ENCODE peak calls at places on chromosomes 11 and 22, in seven cellular contexts. A, P, F, L, O, E and R are unnamed samples.

GRCh38 chr11:118774032-118774431 is 16.9 kb downstream of the DDX6 start:
- DNase-seq in L (no peak), F (no peak), A (no peak), P (no peak), O (no peak), E (no peak), R (no peak)

GRCh38 chr11:118106789-118107335 is 20.1 kb upstream of the SMIM35 start:
- DNase-seq in L (no peak), P (no peak), F (no peak), E (no peak), A (no peak), O (no peak), R (no peak)

GRCh38 chr22:46351767-46352166 is 16.3 kb downstream of the TRMU start:
- DNase-seq in E (no peak), A (no peak), F (no peak), P (peak; percentile 37), O (no peak), L (no peak), R (no peak)

GRCh38 chr11:106137061-106137460 is 59.6 kb downstream of the AASDHPPT start:
- DNase-seq in L (no peak), O (no peak), F (no peak), A (no peak), P (no peak), E (no peak), R (no peak)

GRCh38 chr11:2760196-2760871 is 60.5 kb upstream of the KCNQ1OT1 start:
- DNase-seq in F (no peak), A (peak; percentile 7), O (no peak), P (peak; percentile 55), E (no peak), L (no peak), R (no peak)

GRCh38 chr22:38921801-38922200 is 35.6 kb upstream of the APOBEC3A start:
- DNase-seq in A (no peak), L (no peak), P (no peak), E (no peak), F (no peak), O (no peak), R (no peak)

GRCh38 chr11:110490886-110491285 is 61.1 kb downstream of the FDX1 start:
- DNase-seq in O (no peak), A (no peak), E (no peak), L (no peak), F (peak; percentile 12), P (no peak), R (no peak)

GRCh38 chr11:64757549-64758329 is 2.0 kb downstream of the PYGM start:
- DNase-seq in O (no peak), L (no peak), P (peak; percentile 67), F (no peak), A (no peak), E (peak; percentile 53), R (no peak)

GRCh38 chr22:44860311-44860710 is 107.9 kb downstream of the ARHGAP8 start:
- DNase-seq in E (no peak), P (no peak), L (no peak), A (no peak), F (no peak), O (no peak), R (no peak)

GRCh38 chr11:128734439-128735224 is 40.8 kb downstream of the FLI1 start:
- DNase-seq in E (no peak), P (peak; percentile 89), O (no peak), L (no peak), A (no peak), F (peak; percentile 14), R (no peak)

GRCh38 chr22:40616578-40616977 is 19.9 kb downstream of the MRTFA start:
- DNase-seq in L (no peak), A (no peak), O (no peak), P (no peak), E (no peak), F (no peak), R (no peak)

GRCh38 chr11:12864316-12865156 is 144.6 kb upstream of the RASSF10 start:
- DNase-seq in O (no peak), E (no peak), A (no peak), F (no peak), L (peak; percentile 90), P (no peak), R (no peak)

GRCh38 chr11:89175796-89176195 is 1.9 kb upstream of the TYR start:
- DNase-seq in F (no peak), A (no peak), L (peak; percentile 21), P (no peak), O (no peak), E (no peak), R (no peak)

GRCh38 chr11:125250316-125250870 is 85.8 kb downstream of the PKNOX2 start:
- DNase-seq in O (no peak), F (no peak), P (no peak), L (peak; percentile 16), A (no peak), E (no peak), R (no peak)

GRCh38 chr11:36574486-36574885 is 6.7 kb downstream of the RAG1 start:
- DNase-seq in A (no peak), O (no peak), P (no peak), E (no peak), F (no peak), L (no peak), R (no peak)

GRCh38 chr22:37448521-37449150 is 21.4 kb upstream of the ELFN2 start:
- DNase-seq in O (no peak), E (no peak), A (no peak), L (no peak), P (no peak), F (no peak), R (no peak)

GRCh38 chr11:128582496-128583366 is 4.6 kb downstream of the ETS1 start:
- DNase-seq in L (peak; percentile 50), F (peak; percentile 37), O (peak; percentile 51), P (no peak), E (peak; percentile 80), A (no peak), R (no peak)

GRCh38 chr11:126082251-126083109 is 19.8 kb upstream of the CDON start:
- DNase-seq in A (no peak), L (peak; percentile 54), O (no peak), F (no peak), P (no peak), E (no peak), R (no peak)

DNA sequence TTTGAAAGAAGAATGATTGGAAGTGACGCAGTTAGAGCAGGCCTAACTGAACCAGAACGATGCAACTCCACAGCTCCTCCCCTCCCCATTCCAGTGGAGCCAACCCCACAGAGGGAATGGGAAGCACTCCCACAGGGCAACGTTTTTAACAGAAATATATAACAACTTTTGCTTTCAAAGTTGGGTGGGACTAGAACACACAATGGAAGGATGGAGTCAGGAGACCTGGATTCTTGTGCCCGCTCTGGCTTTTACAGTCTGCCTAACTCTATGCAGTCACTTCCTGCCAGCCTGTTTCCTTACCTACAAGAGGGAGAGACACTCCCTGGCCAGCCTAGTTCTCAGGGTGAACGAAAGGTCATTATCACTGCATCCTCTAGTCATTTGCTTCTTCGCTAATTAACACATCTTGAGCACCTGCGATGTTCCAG is 75.5 kb downstream of the PACSIN2 start:
- DNase-seq in A (no peak), O (no peak), E (no peak), P (no peak), F (no peak), L (no peak), R (no peak)
- H3K4me1 ChIP-seq in A (peaks cover 8% of the 10 kb centered on the region), O (peaks cover 42% of the 10 kb centered on the region), E (peaks cover 50% of the 10 kb centered on the region), P (peaks cover 63% of the 10 kb centered on the region), F (peaks cover 83% of the 10 kb centered on the region), L (no peaks in the 10 kb centered on the region), R (peaks cover 11% of the 10 kb centered on the region)

GRCh38 chr22:30251661-30252226 is 5.2 kb upstream of the LIF start:
- DNase-seq in E (no peak), P (no peak), O (no peak), A (no peak), L (no peak), F (no peak), R (no peak)

GRCh38 chr22:30252411-30253204 is 6.0 kb upstream of the LIF start:
- DNase-seq in L (no peak), E (no peak), O (no peak), P (peak; percentile 84), A (no peak), F (no peak), R (no peak)

GRCh38 chr22:30250039-30250565 is 3.5 kb upstream of the LIF start:
- DNase-seq in F (no peak), L (no peak), A (no peak), E (no peak), P (no peak), O (no peak), R (no peak)

GRCh38 chr22:30249049-30250038 is 2.8 kb upstream of the LIF start:
- DNase-seq in L (no peak), A (no peak), F (no peak), O (no peak), P (no peak), E (no peak), R (no peak)

DNA sequence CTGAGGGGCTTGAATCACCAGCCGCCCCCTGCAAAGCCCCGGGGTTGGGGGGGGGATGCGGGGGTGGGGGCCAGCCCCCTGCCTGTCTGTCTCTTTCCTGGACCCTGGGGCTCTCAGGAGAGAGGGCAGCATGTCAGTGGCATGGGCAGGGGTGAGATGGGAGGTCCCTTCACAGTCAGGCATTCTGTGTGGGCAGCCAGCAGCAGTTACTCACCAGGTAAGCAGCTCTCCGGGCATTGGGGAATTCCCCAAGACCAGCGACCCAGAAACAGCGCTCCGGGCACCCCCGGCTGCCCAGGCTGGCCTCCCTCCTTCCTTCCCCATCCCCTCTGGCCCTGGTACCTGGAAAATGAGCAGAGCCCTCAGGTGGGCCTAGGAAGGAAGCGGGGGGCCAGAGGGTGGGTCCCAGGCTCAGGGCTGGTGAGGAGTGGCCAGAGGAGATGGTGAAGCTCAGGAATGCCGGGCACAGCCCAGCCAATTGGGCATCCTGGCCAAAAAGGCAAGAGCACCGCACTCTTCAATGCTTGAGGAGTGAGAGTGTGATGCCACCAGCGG is 4.2 kb upstream of the LIF start:
- DNase-seq in L (no peak), O (no peak), P (no peak), E (no peak), F (no peak), A (no peak), R (no peak)
- H3K4me1 ChIP-seq in L (peaks cover 11% of the 10 kb centered on the region), O (peaks cover 79% of the 10 kb centered on the region), P (peaks cover 70% of the 10 kb centered on the region), E (peaks cover 14% of the 10 kb centered on the region), F (peaks cover 4% of the 10 kb centered on the region), A (peaks cover 22% of the 10 kb centered on the region), R (peaks cover 11% of the 10 kb centered on the region)

GRCh38 chr11:94751806-94752205 is 16.4 kb upstream of the AMOTL1 start:
- DNase-seq in A (no peak), O (no peak), L (no peak), P (no peak), E (no peak), F (no peak), R (no peak)
- H3K4me1 ChIP-seq in A (no peaks in the 10 kb centered on the region), O (peaks cover 8% of the 10 kb centered on the region), L (peaks cover 5% of the 10 kb centered on the region), P (peaks cover 18% of the 10 kb centered on the region), E (peaks cover 62% of the 10 kb centered on the region), F (peaks cover 37% of the 10 kb centered on the region), R (no peaks in the 10 kb centered on the region)

DNA sequence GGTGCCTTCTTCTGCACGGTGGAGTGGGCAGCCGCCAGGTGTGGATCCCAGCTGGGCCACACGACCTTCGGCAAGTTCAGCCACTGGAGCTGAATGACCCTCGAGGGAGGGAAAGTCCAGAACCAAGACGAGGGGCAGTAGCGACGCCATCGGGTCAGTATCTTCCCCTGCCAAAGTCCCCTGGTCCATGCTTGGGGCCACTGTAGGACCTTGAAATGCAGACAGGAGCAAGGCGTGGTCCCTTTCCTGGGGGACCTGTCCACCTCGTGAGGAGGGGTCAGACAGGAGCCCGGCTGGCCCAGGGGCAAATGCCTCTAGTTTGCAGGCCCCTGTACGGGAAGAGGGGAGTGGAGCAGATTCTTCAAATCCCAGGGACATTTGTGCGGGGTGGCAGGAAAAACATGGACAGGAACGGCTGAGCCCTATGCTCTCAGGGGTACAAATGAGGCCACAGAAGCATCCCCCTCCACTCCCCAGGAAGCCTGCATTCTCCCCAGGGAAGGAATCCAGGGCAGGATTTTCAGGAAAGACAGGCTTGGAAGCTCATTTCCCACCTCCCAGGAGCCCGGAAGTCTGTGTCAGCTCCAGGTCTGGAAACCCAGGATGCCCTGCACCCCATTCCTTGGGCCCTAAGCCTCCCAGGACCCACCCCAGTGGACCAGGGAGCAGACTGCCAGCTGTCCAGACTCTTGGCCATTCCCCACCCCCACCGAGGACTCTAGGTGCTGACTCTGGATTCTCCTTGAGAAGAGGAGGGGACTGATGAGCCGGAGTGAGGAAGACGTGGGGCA is 6.6 kb downstream of the SHANK2 start:
- DNase-seq in O (no peak), E (no peak), P (peak; percentile 57), A (no peak), F (no peak), L (no peak), R (no peak)
- H3K4me1 ChIP-seq in O (peaks cover 4% of the 10 kb centered on the region), E (peaks cover 4% of the 10 kb centered on the region), P (peaks cover 15% of the 10 kb centered on the region), A (no peaks in the 10 kb centered on the region), F (peaks cover 5% of the 10 kb centered on the region), L (peaks cover 41% of the 10 kb centered on the region), R (no peaks in the 10 kb centered on the region)